ENCODE peak calls at places on chromosomes 2 and 18, in six cellular contexts. X is GM23248; I is AG09309; F is activated naive CD8-positive, alpha-beta T cell treated with anti-CD3 and anti-CD28 coated beads for 36 hours; W is AG20443; N is A549. M is an unnamed sample.

GRCh38 chr2:88549616-88550292 is 77.5 kb downstream of the EIF2AK3 start:
- DNase-seq in X (peak), I (no peak), F (no peak), W (peak), N (no peak), M (no peak)

GRCh38 chr18:8552151-8552550 is 57.1 kb upstream of the RAB12 start:
- DNase-seq in X (no peak), I (no peak), F (no peak), W (no peak), N (no peak), M (no peak)

GRCh38 chr18:46321954-46322353 is 217.8 kb downstream of the HAUS1 start:
- DNase-seq in X (no peak), I (no peak), F (no peak), W (no peak), N (no peak), M (no peak)

GRCh38 chr2:56291711-56292110 is 107.9 kb downstream of the CCDC85A start:
- DNase-seq in X (no peak), I (no peak), F (no peak), W (no peak), N (no peak), M (no peak)

GRCh38 chr2:16718551-16719404 is 53.1 kb upstream of the CYRIA start:
- DNase-seq in X (no peak), I (no peak), F (no peak), W (no peak), N (no peak), M (no peak)

GRCh38 chr2:129803067-129803466 is 176.4 kb upstream of the RAB6C start:
- DNase-seq in X (peak), I (no peak), F (no peak), W (no peak), N (no peak), M (no peak)

GRCh38 chr2:121791801-121792221 is 36.4 kb downstream of the TSN start:
- DNase-seq in X (no peak), I (no peak), F (no peak), W (no peak), N (no peak), M (no peak)

GRCh38 chr2:201891676-201892075 is 85.3 kb downstream of the CDK15 start:
- DNase-seq in X (no peak), I (no peak), F (no peak), W (no peak), N (no peak), M (no peak)

GRCh38 chr2:219630770-219631405 is 3.5 kb downstream of the SLC4A3 start:
- DNase-seq in X (no peak), I (no peak), F (no peak), W (no peak), N (no peak), M (peak)